ENCODE peak calls at places on chromosomes 16 and 17, in eight cellular contexts. E is HCT116, R is WTC11, W is HFFc6, P is AG10803, Q is breast epithelium, U is heart right ventricle, Y is upper lobe of left lung. N is an unnamed sample.

GRCh38 chr16:84156342-84156784 is 11.3 kb downstream of the DNAAF1 start:
- DNase-seq in E (no peak), R (no peak), W (peak), P (peak), Q (no peak), U (no peak), Y (no peak), N (no peak)

GRCh38 chr16:78821335-78821734 is 721.9 kb downstream of the WWOX start:
- DNase-seq in E (no peak), R (no peak), W (no peak), P (no peak), Q (no peak), U (no peak), Y (no peak), N (no peak)

GRCh38 chr17:11264183-11264871 is 23.3 kb downstream of the SHISA6 start:
- DNase-seq in E (peak), R (no peak), W (no peak), P (no peak), Q (no peak), U (no peak), Y (no peak), N (no peak)

GRCh38 chr16:86609115-86609514 is 30.8 kb downstream of the FOXL1 start:
- DNase-seq in E (no peak), R (no peak), W (peak), P (peak), Q (no peak), U (no peak), Y (no peak), N (no peak)

GRCh38 chr17:1490643-1491405 is 1.7 kb downstream of the MYO1C start:
- DNase-seq in E (no peak), R (peak), W (no peak), P (peak), Q (no peak), U (peak), Y (peak), N (peak)

GRCh38 chr16:81636298-81636960 is 142.7 kb upstream of the PLCG2 start:
- DNase-seq in E (no peak), R (no peak), W (no peak), P (peak), Q (no peak), U (no peak), Y (no peak), N (no peak)

GRCh38 chr17:80192268-80192667 is 22.4 kb downstream of the CARD14 start:
- DNase-seq in E (no peak), R (no peak), W (no peak), P (peak), Q (peak), U (peak), Y (peak), N (no peak)

GRCh38 chr17:41775394-41776226 is 10.9 kb downstream of the JUP start:
- DNase-seq in E (no peak), R (peak), W (no peak), P (no peak), Q (no peak), U (peak), Y (no peak), N (no peak)

GRCh38 chr16:58032710-58033293 is 7.2 kb downstream of the MMP15 start:
- DNase-seq in E (no peak), R (no peak), W (no peak), P (no peak), Q (no peak), U (peak), Y (peak), N (no peak)

GRCh38 chr16:86401119-86401518 is 109.2 kb upstream of the FOXF1 start:
- DNase-seq in E (no peak), R (no peak), W (no peak), P (no peak), Q (no peak), U (no peak), Y (no peak), N (no peak)

GRCh38 chr16:81855552-81856153 is 76.6 kb downstream of the PLCG2 start:
- DNase-seq in E (no peak), R (peak), W (no peak), P (no peak), Q (no peak), U (no peak), Y (no peak), N (no peak)

GRCh38 chr17:30093463-30094147 is 23.0 kb upstream of the NSRP1 start:
- DNase-seq in E (peak), R (peak), W (peak), P (peak), Q (no peak), U (peak), Y (no peak), N (no peak)

GRCh38 chr17:45844695-45845375 is at the start of gene SPPL2C:
- DNase-seq in E (no peak), R (no peak), W (no peak), P (no peak), Q (no peak), U (no peak), Y (peak), N (no peak)

GRCh38 chr17:77441130-77441920 is 300.6 kb downstream of the SEC14L1 start:
- DNase-seq in E (no peak), R (no peak), W (no peak), P (no peak), Q (no peak), U (no peak), Y (no peak), N (peak)

GRCh38 chr16:12587646-12588277 is 215.9 kb downstream of the CPPED1 start:
- DNase-seq in E (no peak), R (no peak), W (no peak), P (no peak), Q (no peak), U (no peak), Y (no peak), N (no peak)

GRCh38 chr16:8675183-8676159 is 1.1 kb downstream of the ABAT start:
- DNase-seq in E (no peak), R (no peak), W (no peak), P (no peak), Q (no peak), U (peak), Y (no peak), N (no peak)

GRCh38 chr16:49382916-49383315 is 9.3 kb downstream of the C16orf78 start:
- DNase-seq in E (peak), R (peak), W (no peak), P (no peak), Q (no peak), U (no peak), Y (no peak), N (no peak)

GRCh38 chr17:47895856-47896671 is at the start of gene SP2:
- DNase-seq in E (peak), R (peak), W (peak), P (peak), Q (peak), U (peak), Y (peak), N (peak)
- TF ChIP-seq CTCF in E (no peak), R (no peak), W (peak), P (no peak), Q (peak), U (peak), Y (no peak), N (no peak)

DNA sequence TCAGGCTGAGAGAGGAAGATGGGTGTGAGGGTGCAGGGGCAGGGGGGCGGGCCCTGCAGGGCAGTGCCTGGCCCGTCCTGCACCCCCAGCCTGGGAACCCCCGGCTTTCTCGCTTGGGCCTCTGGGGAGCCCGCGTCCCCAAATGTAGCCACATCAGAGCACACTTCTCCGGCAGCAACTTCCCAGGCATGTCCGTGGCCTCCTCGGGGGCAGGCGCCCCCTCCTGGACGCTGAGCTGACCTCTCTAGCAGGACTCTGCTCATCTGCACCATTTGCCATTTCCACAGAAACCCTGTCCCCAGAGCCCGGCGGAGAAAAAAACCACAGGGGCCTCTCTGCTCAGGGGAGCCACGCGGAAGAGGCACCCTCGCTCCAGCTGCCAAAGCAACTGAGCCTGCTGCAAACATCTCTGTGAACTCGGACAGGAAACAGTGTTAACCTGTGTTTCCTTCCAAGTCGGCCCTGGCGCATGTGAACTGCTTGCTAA is 63.4 kb downstream of the KLHDC4 start:
- DNase-seq in E (no peak), R (peak), W (no peak), P (no peak), Q (no peak), U (no peak), Y (peak), N (peak)
- TF ChIP-seq CTCF in E (peak), R (peak), W (peak), P (peak), Q (no peak), U (peak), Y (no peak), N (no peak)

DNA sequence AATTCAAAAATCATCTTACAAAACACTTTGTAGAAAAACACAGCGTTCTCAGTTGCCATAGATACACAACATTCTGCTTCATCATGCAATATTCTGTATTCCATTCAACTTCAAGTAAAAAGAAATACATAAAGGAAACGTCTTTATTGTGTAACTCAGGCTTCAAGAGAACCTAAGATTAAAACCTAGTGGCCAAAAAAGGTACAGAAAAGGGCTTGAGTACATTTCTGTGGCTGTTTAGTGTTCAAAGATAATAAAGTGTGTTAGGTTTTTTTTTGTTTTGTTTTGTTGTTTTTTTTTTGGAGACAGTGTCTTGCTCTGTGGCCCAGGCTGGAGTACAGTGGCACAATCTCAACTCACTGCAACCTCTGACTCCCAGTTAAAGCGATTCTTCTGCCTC is 250.4 kb downstream of the CEP112 start:
- DNase-seq in E (no peak), R (no peak), W (no peak), P (peak), Q (no peak), U (no peak), Y (no peak), N (no peak)
- TF ChIP-seq CTCF in E (peak), R (no peak), W (peak), P (peak), Q (no peak), U (no peak), Y (no peak), N (no peak)

DNA sequence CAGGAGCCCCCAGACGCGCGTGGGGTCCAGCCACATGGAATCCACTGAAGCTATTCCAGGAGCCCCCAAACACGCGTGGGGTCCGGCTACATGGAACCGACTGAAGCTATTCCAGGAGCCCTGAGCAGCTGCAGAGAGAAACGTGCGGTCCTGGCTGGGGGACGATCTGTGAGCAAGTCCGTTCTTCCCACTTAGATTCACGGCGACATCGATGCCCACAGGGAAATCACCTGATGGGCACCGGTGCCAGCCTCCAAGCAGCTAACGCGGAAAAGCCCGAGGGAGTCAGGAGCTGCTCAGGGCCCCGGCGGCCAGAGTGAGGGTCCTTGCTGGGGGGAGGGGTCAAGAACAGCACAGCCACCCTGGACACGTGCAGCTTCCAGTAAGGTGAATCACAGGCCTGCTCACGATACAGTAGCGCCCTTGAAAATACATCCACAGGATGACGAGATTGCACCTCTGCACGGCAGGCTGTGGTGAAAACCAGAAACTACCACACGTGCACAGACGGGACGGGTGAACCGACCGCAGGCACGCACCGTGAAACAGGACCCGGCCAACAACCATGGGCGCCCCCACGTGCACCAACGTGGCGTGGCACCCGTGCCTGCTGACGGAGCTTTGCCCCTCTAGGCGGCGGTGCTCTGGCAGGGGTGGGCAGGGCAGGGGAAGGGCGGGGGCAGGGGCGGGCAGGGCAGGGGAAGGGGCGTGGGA is 77.7 kb upstream of the GNG13 start:
- DNase-seq in E (peak), R (peak), W (no peak), P (peak), Q (no peak), U (no peak), Y (peak), N (no peak)
- TF ChIP-seq CTCF in E (peak), R (peak), W (no peak), P (no peak), Q (no peak), U (no peak), Y (no peak), N (no peak)

DNA sequence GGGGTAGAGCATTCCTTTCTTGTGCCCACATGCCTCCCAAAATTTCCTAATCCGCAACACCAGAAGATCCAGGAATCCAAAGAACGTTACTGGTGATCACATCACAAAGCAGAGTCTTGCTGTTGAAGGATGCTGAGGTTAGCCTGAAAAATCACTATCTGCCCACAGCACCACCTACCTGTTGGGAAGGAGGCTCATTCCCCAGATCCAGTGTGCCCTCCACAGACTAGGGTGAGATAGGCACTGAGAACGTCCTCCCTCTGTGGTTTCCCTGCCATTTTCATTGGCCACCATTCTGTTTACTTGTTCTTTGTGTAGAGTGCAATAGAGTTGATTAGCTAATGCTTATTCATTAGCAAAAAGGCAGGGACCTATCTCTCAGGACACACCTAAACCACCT is 30.3 kb downstream of the RCVRN start:
- DNase-seq in E (no peak), R (no peak), W (no peak), P (no peak), Q (no peak), U (no peak), Y (no peak), N (no peak)
- TF ChIP-seq CTCF in E (peak), R (no peak), W (no peak), P (no peak), Q (no peak), U (no peak), Y (no peak), N (no peak)

GRCh38 chr16:35492225-35492624 is 2032.8 kb downstream of the TP53TG3F start:
- DNase-seq in E (no peak), R (no peak), W (no peak), P (no peak), Q (no peak), U (no peak), Y (peak), N (no peak)
- TF ChIP-seq CTCF in E (no peak), R (no peak), W (no peak), P (no peak), Q (no peak), U (no peak), Y (no peak), N (no peak)

DNA sequence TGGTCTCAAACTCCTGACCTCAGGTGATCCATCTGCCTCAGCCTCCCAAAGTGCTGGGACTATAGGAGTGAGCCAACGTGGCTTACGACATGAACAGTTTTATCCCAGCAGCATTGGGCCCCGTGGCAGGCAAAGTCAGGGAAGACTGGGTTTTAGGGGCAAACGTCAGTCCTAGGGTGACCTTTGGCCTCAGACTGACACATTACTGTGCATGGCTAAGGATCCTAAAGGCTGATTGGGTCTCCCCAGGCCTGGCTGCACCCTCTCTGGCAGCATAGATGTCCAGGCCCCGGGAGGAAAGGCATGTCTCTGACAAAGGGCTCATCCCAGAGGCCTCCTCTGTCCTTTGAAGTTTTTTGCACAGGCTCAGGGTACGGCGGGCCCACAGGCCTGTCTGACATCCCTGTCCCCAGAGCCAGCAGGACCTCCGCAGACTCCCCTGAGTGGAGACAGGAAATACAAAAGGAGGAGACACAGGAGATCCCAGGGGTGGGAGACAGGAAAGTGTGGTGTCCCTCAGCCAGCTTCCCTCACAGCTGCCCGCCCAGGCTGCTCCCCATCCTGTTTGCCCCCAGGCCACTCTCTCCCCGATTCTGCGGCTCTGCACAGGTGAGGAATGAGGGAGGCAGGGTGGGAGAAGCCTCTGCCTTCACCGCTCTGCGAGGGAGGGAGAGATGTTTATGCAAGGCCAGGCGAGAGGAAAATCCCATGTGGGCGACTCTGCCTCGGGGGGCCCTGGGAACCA is 54.5 kb upstream of the MTSS2 start:
- DNase-seq in E (no peak), R (no peak), W (no peak), P (no peak), Q (no peak), U (no peak), Y (no peak), N (no peak)
- TF ChIP-seq CTCF in E (no peak), R (no peak), W (no peak), P (no peak), Q (no peak), U (no peak), Y (no peak), N (no peak)

GRCh38 chr17:39867084-39867890 is 715 bp upstream of the ZPBP2 start:
- DNase-seq in E (no peak), R (no peak), W (no peak), P (no peak), Q (no peak), U (no peak), Y (no peak), N (peak)

GRCh38 chr17:39861235-39861634 is 2.9 kb downstream of the IKZF3 start:
- DNase-seq in E (no peak), R (no peak), W (no peak), P (no peak), Q (no peak), U (no peak), Y (no peak), N (no peak)

GRCh38 chr17:39866013-39866730 is 1.8 kb upstream of the ZPBP2 start:
- DNase-seq in E (no peak), R (no peak), W (no peak), P (no peak), Q (no peak), U (no peak), Y (no peak), N (no peak)

GRCh38 chr17:39863244-39863917 is 731 bp downstream of the IKZF3 start:
- DNase-seq in E (no peak), R (no peak), W (no peak), P (no peak), Q (no peak), U (no peak), Y (no peak), N (no peak)

GRCh38 chr17:39863918-39864746 is at the start of gene IKZF3:
- DNase-seq in E (no peak), R (peak), W (no peak), P (no peak), Q (peak), U (peak), Y (peak), N (peak)
- TF ChIP-seq CTCF in E (no peak), R (no peak), W (no peak), P (no peak), Q (no peak), U (peak), Y (no peak), N (no peak)

GRCh38 chr16:89921131-89921698 is 1.9 kb upstream of the TUBB3 start:
- DNase-seq in E (no peak), R (no peak), W (no peak), P (no peak), Q (no peak), U (no peak), Y (no peak), N (no peak)

GRCh38 chr16:89921699-89922476 is 1.3 kb upstream of the TUBB3 start:
- DNase-seq in E (peak), R (peak), W (peak), P (peak), Q (no peak), U (peak), Y (peak), N (no peak)

GRCh38 chr16:89919535-89920406 is 1.1 kb downstream of the MC1R start:
- DNase-seq in E (no peak), R (no peak), W (no peak), P (no peak), Q (no peak), U (no peak), Y (peak), N (peak)

GRCh38 chr16:89922477-89922883 is 662 bp upstream of the TUBB3 start:
- DNase-seq in E (peak), R (peak), W (peak), P (peak), Q (no peak), U (peak), Y (no peak), N (no peak)

DNA sequence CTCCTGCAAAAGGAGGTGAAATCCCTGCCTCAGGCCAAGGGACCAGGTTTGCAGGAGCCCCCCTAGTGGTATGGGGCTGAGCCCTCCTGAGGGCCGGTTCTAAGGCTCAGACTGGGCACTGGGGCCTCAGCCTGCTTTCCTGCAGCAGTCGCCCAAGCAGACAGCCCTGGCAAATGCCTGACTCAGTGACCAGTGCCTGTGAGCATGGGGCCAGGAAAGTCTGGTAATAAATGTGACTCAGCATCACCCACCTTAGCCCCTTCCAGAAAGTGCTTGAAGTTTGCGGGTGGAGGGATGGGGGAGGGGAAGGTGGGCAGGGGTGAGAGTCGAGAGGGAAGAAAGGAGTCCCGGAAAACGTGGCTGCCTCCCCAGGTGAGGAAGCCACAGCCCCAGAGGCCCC is 2.1 kb downstream of the MC1R start:
- DNase-seq in E (no peak), R (no peak), W (peak), P (peak), Q (no peak), U (no peak), Y (no peak), N (no peak)
- TF ChIP-seq CTCF in E (no peak), R (no peak), W (no peak), P (no peak), Q (no peak), U (no peak), Y (no peak), N (no peak)

N was measured in activated B cell treated with CpG ODN at 0.5 μM for 24 hours.